ENCODE peak calls at places on chromosomes 6 and 20, in nine cellular contexts. One of them, this sample, is unnamed.

GRCh38 chr6:43933111-43933885 is 163.3 kb downstream of the VEGFA start:
- DNase-seq in tibial artery: peak; percentile 57
- DNase-seq in ovary: no peak
- DNase-seq in neural progenitor cell: no peak
- DNase-seq in lower leg skin: peak; percentile 79
- DNase-seq in GM23338: no peak
- DNase-seq in cardiac fibroblast: no peak
- DNase-seq in colonic mucosa: no peak
- DNase-seq in psoas muscle: peak; percentile 39
- DNase-seq in this sample: peak; percentile 17

GRCh38 chr20:199996-200395 is 10.5 kb upstream of the DEFB128 start:
- DNase-seq in tibial artery: no peak
- DNase-seq in ovary: no peak
- DNase-seq in neural progenitor cell: no peak
- DNase-seq in lower leg skin: no peak
- DNase-seq in GM23338: no peak
- DNase-seq in cardiac fibroblast: no peak
- DNase-seq in colonic mucosa: no peak
- DNase-seq in psoas muscle: no peak
- DNase-seq in this sample: no peak

GRCh38 chr6:11315743-11316437 is 83.4 kb upstream of the NEDD9 start:
- DNase-seq in tibial artery: no peak
- DNase-seq in ovary: no peak
- DNase-seq in neural progenitor cell: no peak
- DNase-seq in lower leg skin: peak; percentile 70
- DNase-seq in GM23338: no peak
- DNase-seq in cardiac fibroblast: peak; percentile 72
- DNase-seq in colonic mucosa: peak; percentile 62
- DNase-seq in psoas muscle: no peak
- DNase-seq in this sample: no peak

GRCh38 chr6:126804255-126805064 is 314.0 kb upstream of the RSPO3 start:
- DNase-seq in tibial artery: no peak
- DNase-seq in ovary: no peak
- DNase-seq in neural progenitor cell: peak; percentile 59
- DNase-seq in lower leg skin: no peak
- DNase-seq in GM23338: peak; percentile 74
- DNase-seq in cardiac fibroblast: peak; percentile 69
- DNase-seq in colonic mucosa: peak; percentile 32
- DNase-seq in psoas muscle: no peak
- DNase-seq in this sample: no peak

GRCh38 chr20:41145821-41146620 is 8.7 kb downstream of the PLCG1 start:
- DNase-seq in tibial artery: no peak
- DNase-seq in ovary: no peak
- DNase-seq in neural progenitor cell: no peak
- DNase-seq in lower leg skin: no peak
- DNase-seq in GM23338: no peak
- DNase-seq in cardiac fibroblast: peak; percentile 68
- DNase-seq in colonic mucosa: no peak
- DNase-seq in psoas muscle: peak; percentile 29
- DNase-seq in this sample: peak; percentile 79

GRCh38 chr6:35305117-35305516 is 7.5 kb downstream of the DEF6 start:
- DNase-seq in tibial artery: no peak
- DNase-seq in ovary: no peak
- DNase-seq in neural progenitor cell: no peak
- DNase-seq in lower leg skin: no peak
- DNase-seq in GM23338: peak; percentile 49
- DNase-seq in cardiac fibroblast: no peak
- DNase-seq in colonic mucosa: no peak
- DNase-seq in psoas muscle: no peak
- DNase-seq in this sample: no peak

GRCh38 chr6:106569444-106569843 is 59.9 kb downstream of the RTN4IP1 start:
- DNase-seq in tibial artery: no peak
- DNase-seq in ovary: no peak
- DNase-seq in neural progenitor cell: no peak
- DNase-seq in lower leg skin: no peak
- DNase-seq in GM23338: no peak
- DNase-seq in cardiac fibroblast: no peak
- DNase-seq in colonic mucosa: no peak
- DNase-seq in psoas muscle: no peak
- DNase-seq in this sample: no peak

GRCh38 chr20:45432294-45432693 is 16.4 kb downstream of the PIGT start:
- DNase-seq in tibial artery: no peak
- DNase-seq in ovary: no peak
- DNase-seq in neural progenitor cell: no peak
- DNase-seq in lower leg skin: no peak
- DNase-seq in GM23338: no peak
- DNase-seq in cardiac fibroblast: no peak
- DNase-seq in colonic mucosa: no peak
- DNase-seq in psoas muscle: no peak
- DNase-seq in this sample: no peak

GRCh38 chr6:32933661-32934085 is 7.2 kb downstream of the HLA-DMB start:
- DNase-seq in tibial artery: peak; percentile 84
- DNase-seq in ovary: peak; percentile 73
- DNase-seq in neural progenitor cell: peak; percentile 80
- DNase-seq in lower leg skin: peak; percentile 94
- DNase-seq in GM23338: peak; percentile 90
- DNase-seq in cardiac fibroblast: peak; percentile 84
- DNase-seq in colonic mucosa: peak; percentile 89
- DNase-seq in psoas muscle: peak; percentile 85
- DNase-seq in this sample: peak; percentile 87

GRCh38 chr6:150632785-150633465 is 33.2 kb downstream of the PLEKHG1 start:
- DNase-seq in tibial artery: no peak
- DNase-seq in ovary: no peak
- DNase-seq in neural progenitor cell: no peak
- DNase-seq in lower leg skin: no peak
- DNase-seq in GM23338: no peak
- DNase-seq in cardiac fibroblast: no peak
- DNase-seq in colonic mucosa: no peak
- DNase-seq in psoas muscle: no peak
- DNase-seq in this sample: no peak

GRCh38 chr20:25341716-25342680 is 48.6 kb downstream of the ABHD12 start:
- DNase-seq in tibial artery: no peak
- DNase-seq in ovary: no peak
- DNase-seq in neural progenitor cell: no peak
- DNase-seq in lower leg skin: no peak
- DNase-seq in GM23338: peak; percentile 32
- DNase-seq in cardiac fibroblast: no peak
- DNase-seq in colonic mucosa: no peak
- DNase-seq in psoas muscle: no peak
- DNase-seq in this sample: no peak

GRCh38 chr6:30672445-30673253 is at the start of gene DHX16:
- DNase-seq in tibial artery: peak; percentile 98
- DNase-seq in ovary: peak; percentile 94
- DNase-seq in neural progenitor cell: peak; percentile 95
- DNase-seq in lower leg skin: peak; percentile 99
- DNase-seq in GM23338: peak; percentile 99
- DNase-seq in cardiac fibroblast: peak; percentile 99
- DNase-seq in colonic mucosa: peak; percentile 98
- DNase-seq in psoas muscle: peak; percentile 97
- DNase-seq in this sample: peak; percentile 96

GRCh38 chr20:21901470-21902275 is 196.2 kb downstream of the PAX1 start:
- DNase-seq in tibial artery: peak; percentile 86
- DNase-seq in ovary: no peak
- DNase-seq in neural progenitor cell: no peak
- DNase-seq in lower leg skin: peak; percentile 92
- DNase-seq in GM23338: no peak
- DNase-seq in cardiac fibroblast: no peak
- DNase-seq in colonic mucosa: peak; percentile 22
- DNase-seq in psoas muscle: peak; percentile 79
- DNase-seq in this sample: peak; percentile 74

GRCh38 chr6:166757226-166758135 is 130.4 kb upstream of the RPS6KA2 start:
- DNase-seq in tibial artery: no peak
- DNase-seq in ovary: peak; percentile 36
- DNase-seq in neural progenitor cell: peak; percentile 51
- DNase-seq in lower leg skin: no peak
- DNase-seq in GM23338: no peak
- DNase-seq in cardiac fibroblast: peak; percentile 22
- DNase-seq in colonic mucosa: no peak
- DNase-seq in psoas muscle: no peak
- DNase-seq in this sample: no peak

GRCh38 chr20:41171736-41172295 is 34.5 kb downstream of the PLCG1 start:
- DNase-seq in tibial artery: peak; percentile 51
- DNase-seq in ovary: no peak
- DNase-seq in neural progenitor cell: no peak
- DNase-seq in lower leg skin: peak; percentile 74
- DNase-seq in GM23338: no peak
- DNase-seq in cardiac fibroblast: no peak
- DNase-seq in colonic mucosa: peak; percentile 12
- DNase-seq in psoas muscle: peak; percentile 2
- DNase-seq in this sample: no peak

GRCh38 chr6:90915224-90915915 is 328.5 kb upstream of the MAP3K7 start:
- DNase-seq in tibial artery: no peak
- DNase-seq in ovary: no peak
- DNase-seq in neural progenitor cell: no peak
- DNase-seq in lower leg skin: no peak
- DNase-seq in GM23338: peak; percentile 8
- DNase-seq in cardiac fibroblast: no peak
- DNase-seq in colonic mucosa: no peak
- DNase-seq in psoas muscle: no peak
- DNase-seq in this sample: no peak

GRCh38 chr20:32820000-32820697 is 395 bp downstream of the MAPRE1 start:
- DNase-seq in tibial artery: no peak
- DNase-seq in ovary: peak; percentile 87
- DNase-seq in neural progenitor cell: peak; percentile 95
- DNase-seq in lower leg skin: peak; percentile 90
- DNase-seq in GM23338: peak; percentile 96
- DNase-seq in cardiac fibroblast: no peak
- DNase-seq in colonic mucosa: peak; percentile 74
- DNase-seq in psoas muscle: peak; percentile 89
- DNase-seq in this sample: peak; percentile 90

GRCh38 chr20:43316271-43316670 is 126.6 kb upstream of the PTPRT start:
- DNase-seq in tibial artery: no peak
- DNase-seq in ovary: no peak
- DNase-seq in neural progenitor cell: no peak
- DNase-seq in lower leg skin: peak; percentile 59
- DNase-seq in GM23338: no peak
- DNase-seq in cardiac fibroblast: no peak
- DNase-seq in colonic mucosa: no peak
- DNase-seq in psoas muscle: no peak
- DNase-seq in this sample: no peak

GRCh38 chr6:100456178-100456880 is 8.4 kb downstream of the SIM1 start:
- DNase-seq in tibial artery: no peak
- DNase-seq in ovary: no peak
- DNase-seq in neural progenitor cell: peak; percentile 72
- DNase-seq in lower leg skin: no peak
- DNase-seq in GM23338: peak; percentile 46
- DNase-seq in cardiac fibroblast: no peak
- DNase-seq in colonic mucosa: no peak
- DNase-seq in psoas muscle: no peak
- DNase-seq in this sample: no peak
- H3K4me3 ChIP-seq in tibial artery: no peak overlapping the region
- H3K4me3 ChIP-seq in ovary: no peak overlapping the region
- H3K4me3 ChIP-seq in neural progenitor cell: peak overlapping the region; percentile 19
- H3K4me3 ChIP-seq in lower leg skin: no peak overlapping the region
- H3K4me3 ChIP-seq in GM23338: peak overlapping the region; percentile 55
- H3K4me3 ChIP-seq in cardiac fibroblast: no peak overlapping the region
- H3K4me3 ChIP-seq in colonic mucosa: peak overlapping the region; percentile 6
- H3K4me3 ChIP-seq in psoas muscle: peak overlapping the region; percentile 84
- H3K4me3 ChIP-seq in this sample: no peak overlapping the region

GRCh38 chr6:98842489-98843180 is 8.3 kb downstream of the POU3F2 start:
- DNase-seq in tibial artery: no peak
- DNase-seq in ovary: no peak
- DNase-seq in neural progenitor cell: peak; percentile 72
- DNase-seq in lower leg skin: no peak
- DNase-seq in GM23338: peak; percentile 81
- DNase-seq in cardiac fibroblast: no peak
- DNase-seq in colonic mucosa: no peak
- DNase-seq in psoas muscle: no peak
- DNase-seq in this sample: no peak

GRCh38 chr6:98843274-98844243 is 9.2 kb downstream of the POU3F2 start:
- DNase-seq in tibial artery: peak; percentile 66
- DNase-seq in ovary: no peak
- DNase-seq in neural progenitor cell: peak; percentile 70
- DNase-seq in lower leg skin: no peak
- DNase-seq in GM23338: peak; percentile 67
- DNase-seq in cardiac fibroblast: no peak
- DNase-seq in colonic mucosa: no peak
- DNase-seq in psoas muscle: no peak
- DNase-seq in this sample: no peak

GRCh38 chr6:98845201-98846020 is 11.0 kb downstream of the POU3F2 start:
- DNase-seq in tibial artery: peak; percentile 83
- DNase-seq in ovary: peak; percentile 76
- DNase-seq in neural progenitor cell: peak; percentile 94
- DNase-seq in lower leg skin: peak; percentile 95
- DNase-seq in GM23338: peak; percentile 94
- DNase-seq in cardiac fibroblast: peak; percentile 87
- DNase-seq in colonic mucosa: peak; percentile 73
- DNase-seq in psoas muscle: peak; percentile 79
- DNase-seq in this sample: peak; percentile 66

GRCh38 chr6:98846021-98846380 is 11.6 kb downstream of the POU3F2 start:
- DNase-seq in tibial artery: no peak
- DNase-seq in ovary: no peak
- DNase-seq in neural progenitor cell: no peak
- DNase-seq in lower leg skin: no peak
- DNase-seq in GM23338: no peak
- DNase-seq in cardiac fibroblast: no peak
- DNase-seq in colonic mucosa: no peak
- DNase-seq in psoas muscle: no peak
- DNase-seq in this sample: no peak

GRCh38 chr6:98844244-98845161 is 10.1 kb downstream of the POU3F2 start:
- DNase-seq in tibial artery: no peak
- DNase-seq in ovary: no peak
- DNase-seq in neural progenitor cell: peak; percentile 76
- DNase-seq in lower leg skin: no peak
- DNase-seq in GM23338: no peak
- DNase-seq in cardiac fibroblast: no peak
- DNase-seq in colonic mucosa: no peak
- DNase-seq in psoas muscle: no peak
- DNase-seq in this sample: no peak
- H3K4me3 ChIP-seq in tibial artery: no peak overlapping the region
- H3K4me3 ChIP-seq in ovary: no peak overlapping the region
- H3K4me3 ChIP-seq in neural progenitor cell: peak overlapping the region; percentile 52
- H3K4me3 ChIP-seq in lower leg skin: no peak overlapping the region
- H3K4me3 ChIP-seq in GM23338: peak overlapping the region; percentile 60
- H3K4me3 ChIP-seq in cardiac fibroblast: peak overlapping the region; percentile 26
- H3K4me3 ChIP-seq in colonic mucosa: peak overlapping the region; percentile 20
- H3K4me3 ChIP-seq in psoas muscle: peak overlapping the region; percentile 44
- H3K4me3 ChIP-seq in this sample: peak overlapping the region; percentile 9

DNA sequence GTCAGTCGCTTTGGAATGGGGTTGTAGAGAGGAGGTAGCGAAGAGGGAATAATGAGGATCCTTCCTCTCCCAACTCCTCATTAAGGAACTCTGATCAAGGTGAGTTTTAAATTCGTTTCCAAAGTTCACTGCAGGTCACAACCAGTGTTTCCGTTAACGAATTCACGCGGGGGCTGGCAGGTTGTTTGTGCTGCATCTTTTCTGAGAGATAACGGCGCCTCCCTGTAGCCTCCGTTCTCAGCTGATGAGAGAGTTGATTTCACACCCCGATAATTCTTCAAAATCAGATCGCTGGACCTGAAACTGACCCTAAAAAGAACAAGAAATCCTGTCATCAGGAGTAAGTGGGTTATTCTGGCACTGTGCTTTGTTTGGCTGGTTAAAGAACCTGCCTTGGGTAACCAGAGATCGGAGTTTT is 33.2 kb upstream of the BTN3A2 start:
- DNase-seq in tibial artery: no peak
- DNase-seq in ovary: no peak
- DNase-seq in neural progenitor cell: no peak
- DNase-seq in lower leg skin: no peak
- DNase-seq in GM23338: no peak
- DNase-seq in cardiac fibroblast: no peak
- DNase-seq in colonic mucosa: no peak
- DNase-seq in psoas muscle: no peak
- DNase-seq in this sample: no peak
- H3K4me3 ChIP-seq in tibial artery: no peak overlapping the region
- H3K4me3 ChIP-seq in ovary: no peak overlapping the region
- H3K4me3 ChIP-seq in neural progenitor cell: peak overlapping the region; percentile 82
- H3K4me3 ChIP-seq in lower leg skin: no peak overlapping the region
- H3K4me3 ChIP-seq in GM23338: peak overlapping the region; percentile 68
- H3K4me3 ChIP-seq in cardiac fibroblast: peak overlapping the region; percentile 51
- H3K4me3 ChIP-seq in colonic mucosa: peak overlapping the region; percentile 12
- H3K4me3 ChIP-seq in psoas muscle: no peak overlapping the region
- H3K4me3 ChIP-seq in this sample: no peak overlapping the region

GRCh38 chr6:20319520-20320357 is 81.9 kb upstream of the E2F3 start:
- DNase-seq in tibial artery: no peak
- DNase-seq in ovary: no peak
- DNase-seq in neural progenitor cell: no peak
- DNase-seq in lower leg skin: no peak
- DNase-seq in GM23338: no peak
- DNase-seq in cardiac fibroblast: no peak
- DNase-seq in colonic mucosa: peak; percentile 24
- DNase-seq in psoas muscle: peak; percentile 58
- DNase-seq in this sample: peak; percentile 69
- H3K4me3 ChIP-seq in tibial artery: no peak overlapping the region
- H3K4me3 ChIP-seq in ovary: no peak overlapping the region
- H3K4me3 ChIP-seq in neural progenitor cell: no peak overlapping the region
- H3K4me3 ChIP-seq in lower leg skin: no peak overlapping the region
- H3K4me3 ChIP-seq in GM23338: no peak overlapping the region
- H3K4me3 ChIP-seq in cardiac fibroblast: no peak overlapping the region
- H3K4me3 ChIP-seq in colonic mucosa: peak overlapping the region; percentile 5
- H3K4me3 ChIP-seq in psoas muscle: no peak overlapping the region
- H3K4me3 ChIP-seq in this sample: no peak overlapping the region